ENCODE peak calls at places on chromosomes 12 and 14, in four cellular contexts. One of them, this sample, is unnamed.
A peak's percentile ranks its signal among the peaks of the same experiment; 100 is the strongest.

GRCh38 chr14:68513137-68513536 is 279.7 kb downstream of the ZFP36L1 start:
- DNase-seq in IMR-90: no peak
- DNase-seq in SK-N-SH: no peak
- DNase-seq in neural progenitor cell: no peak
- DNase-seq in this sample: no peak

GRCh38 chr12:46754550-46754949 is 71.2 kb downstream of the SLC38A4 start:
- DNase-seq in IMR-90: no peak
- DNase-seq in SK-N-SH: no peak
- DNase-seq in neural progenitor cell: no peak
- DNase-seq in this sample: no peak

GRCh38 chr12:116297224-116297834 is 19.8 kb upstream of the MED13L start:
- DNase-seq in IMR-90: no peak
- DNase-seq in SK-N-SH: no peak
- DNase-seq in neural progenitor cell: no peak
- DNase-seq in this sample: no peak

GRCh38 chr12:4154672-4155225 is 118.8 kb upstream of the CCND2 start:
- DNase-seq in IMR-90: no peak
- DNase-seq in SK-N-SH: no peak
- DNase-seq in neural progenitor cell: no peak
- DNase-seq in this sample: no peak

GRCh38 chr12:112349440-112349839 is 32.8 kb downstream of the HECTD4 start:
- DNase-seq in IMR-90: peak; percentile 41
- DNase-seq in SK-N-SH: peak; percentile 31
- DNase-seq in neural progenitor cell: no peak
- DNase-seq in this sample: no peak

GRCh38 chr12:83700858-83701257 is 1014.2 kb downstream of the TMTC2 start:
- DNase-seq in IMR-90: no peak
- DNase-seq in SK-N-SH: no peak
- DNase-seq in neural progenitor cell: no peak
- DNase-seq in this sample: no peak

GRCh38 chr12:124327362-124328043 is 32.6 kb downstream of the RFLNA start:
- DNase-seq in IMR-90: no peak
- DNase-seq in SK-N-SH: no peak
- DNase-seq in neural progenitor cell: no peak
- DNase-seq in this sample: no peak

GRCh38 chr14:94875256-94875655 is 105.3 kb upstream of the GSC start:
- DNase-seq in IMR-90: no peak
- DNase-seq in SK-N-SH: no peak
- DNase-seq in neural progenitor cell: no peak
- DNase-seq in this sample: no peak

GRCh38 chr12:1660304-1661187 is 30.3 kb upstream of the ADIPOR2 start:
- DNase-seq in IMR-90: no peak
- DNase-seq in SK-N-SH: no peak
- DNase-seq in neural progenitor cell: no peak
- DNase-seq in this sample: no peak

GRCh38 chr14:35420036-35420811 is 15.7 kb upstream of the NFKBIA start:
- DNase-seq in IMR-90: peak; percentile 54
- DNase-seq in SK-N-SH: peak; percentile 32
- DNase-seq in neural progenitor cell: no peak
- DNase-seq in this sample: no peak

GRCh38 chr14:72850360-72850759 is 43.5 kb downstream of the DPF3 start:
- DNase-seq in IMR-90: no peak
- DNase-seq in SK-N-SH: no peak
- DNase-seq in neural progenitor cell: no peak
- DNase-seq in this sample: no peak

GRCh38 chr14:105255021-105255507 is 6.7 kb downstream of the BTBD6 start:
- DNase-seq in IMR-90: peak; percentile 28
- DNase-seq in SK-N-SH: no peak
- DNase-seq in neural progenitor cell: no peak
- DNase-seq in this sample: peak; percentile 17
- H3K4me2 ChIP-seq in IMR-90: no peak overlapping the region
- H3K4me2 ChIP-seq in SK-N-SH: no peak overlapping the region
- H3K4me2 ChIP-seq in neural progenitor cell: no peak overlapping the region
- H3K4me2 ChIP-seq in this sample: no peak overlapping the region

GRCh38 chr12:133080051-133080618 is 588 bp upstream of the ZNF140 start:
- DNase-seq in IMR-90: peak; percentile 99
- DNase-seq in SK-N-SH: peak; percentile 80
- DNase-seq in neural progenitor cell: peak; percentile 99
- DNase-seq in this sample: peak; percentile 100
- H3K9me3 ChIP-seq in IMR-90: peaks cover 43% of the 10 kb centered on the region
- H3K9me3 ChIP-seq in SK-N-SH: peaks cover 35% of the 10 kb centered on the region
- H3K9me3 ChIP-seq in neural progenitor cell: peaks cover 58% of the 10 kb centered on the region
- H3K9me3 ChIP-seq in this sample: peaks cover 32% of the 10 kb centered on the region

DNA sequence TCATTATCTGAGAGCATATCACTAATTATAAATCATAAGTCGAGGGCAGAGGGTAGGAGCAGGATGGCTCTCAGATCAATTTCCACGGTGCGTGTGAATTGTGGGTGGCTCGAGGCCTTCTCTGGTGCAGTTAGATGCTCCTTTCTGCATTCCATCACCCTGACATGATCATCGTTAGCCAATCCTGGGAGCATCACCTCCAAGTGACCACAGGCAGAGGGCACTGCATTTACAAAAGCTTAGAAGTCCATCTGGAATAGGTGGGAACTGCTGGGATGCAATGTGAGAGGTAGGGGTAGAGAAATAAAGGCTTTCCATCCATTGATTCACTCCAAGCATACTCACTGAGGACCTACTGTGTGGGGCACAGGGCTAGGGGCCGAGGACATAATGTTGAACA is 538.2 kb upstream of the TBX3 start:
- DNase-seq in IMR-90: no peak
- DNase-seq in SK-N-SH: no peak
- DNase-seq in neural progenitor cell: no peak
- DNase-seq in this sample: no peak
- H2AFZ ChIP-seq in IMR-90: no peak overlapping the region
- H2AFZ ChIP-seq in SK-N-SH: no peak overlapping the region
- H2AFZ ChIP-seq in neural progenitor cell: no peak overlapping the region
- H2AFZ ChIP-seq in this sample: no peak overlapping the region

GRCh38 chr12:60279224-60279623 is 683.4 kb downstream of the SLC16A7 start:
- DNase-seq in IMR-90: peak; percentile 84
- DNase-seq in SK-N-SH: no peak
- DNase-seq in neural progenitor cell: no peak
- DNase-seq in this sample: no peak
- H3K4me2 ChIP-seq in IMR-90: peak overlapping the region; percentile 34
- H3K4me2 ChIP-seq in SK-N-SH: no peak overlapping the region
- H3K4me2 ChIP-seq in neural progenitor cell: no peak overlapping the region
- H3K4me2 ChIP-seq in this sample: no peak overlapping the region

DNA sequence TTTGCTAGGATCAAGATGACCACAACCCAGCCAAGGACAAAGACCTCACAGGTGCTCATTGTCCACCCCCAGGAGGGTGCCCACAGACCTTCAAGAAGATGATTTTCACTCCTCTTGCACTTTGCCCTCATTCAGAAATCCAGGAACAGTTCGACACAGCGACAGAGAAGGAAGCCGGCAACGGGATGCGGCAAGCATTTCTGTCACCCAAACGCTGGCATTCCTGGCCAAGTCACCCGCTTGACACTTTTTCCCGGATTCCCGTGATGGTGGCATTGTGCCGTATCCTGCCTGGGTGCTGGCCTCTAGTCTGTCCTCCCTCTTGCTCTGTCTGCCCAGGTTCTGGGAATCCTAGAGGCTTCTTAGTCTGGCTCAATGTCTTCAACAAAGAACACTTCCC is 770.4 kb upstream of the ALG10B start:
- DNase-seq in IMR-90: no peak
- DNase-seq in SK-N-SH: no peak
- DNase-seq in neural progenitor cell: no peak
- DNase-seq in this sample: no peak
- H3K9me3 ChIP-seq in IMR-90: peaks cover 50% of the 10 kb centered on the region
- H3K9me3 ChIP-seq in SK-N-SH: no peaks in the 10 kb centered on the region
- H3K9me3 ChIP-seq in neural progenitor cell: no peaks in the 10 kb centered on the region
- H3K9me3 ChIP-seq in this sample: peaks cover 93% of the 10 kb centered on the region